ENCODE peak calls at places on chromosomes 12 and 14, in four cellular contexts. M is suprapubic skin, B is adrenal gland, K is astrocyte of the spinal cord. D is an unnamed sample.

GRCh38 chr14:68261092-68261842 is 441.7 kb downstream of the RAD51B start:
- DNase-seq in M (no peak), B (no peak), K (no peak), D (no peak)

GRCh38 chr12:104201238-104202001 is 14.2 kb upstream of the TXNRD1 start:
- DNase-seq in M (no peak), B (peak), K (peak), D (no peak)

GRCh38 chr12:104672501-104673265 is 215.9 kb downstream of the CHST11 start:
- DNase-seq in K (peak), B (peak), M (no peak), D (no peak)

GRCh38 chr14:35051796-35052195 is 5.7 kb downstream of the FAM177A1 start:
- DNase-seq in M (no peak), K (peak), B (no peak), D (no peak)

GRCh38 chr14:50608302-50608851 is 48.4 kb downstream of the ATL1 start:
- DNase-seq in B (no peak), M (no peak), K (no peak), D (no peak)

GRCh38 chr12:51377099-51377984 is 13.9 kb downstream of the GALNT6 start:
- DNase-seq in B (no peak), K (no peak), M (no peak), D (no peak)

GRCh38 chr12:6810758-6811157 is 10.9 kb upstream of the GPR162 start:
- DNase-seq in M (no peak), K (no peak), B (no peak), D (no peak)

GRCh38 chr12:7374423-7375144 is 69.4 kb downstream of the CD163L1 start:
- DNase-seq in M (no peak), B (peak), K (peak), D (no peak)

GRCh38 chr12:84913151-84913550 is 552 bp upstream of the SLC6A15 start:
- DNase-seq in K (peak), M (no peak), B (no peak), D (no peak)

GRCh38 chr12:42483534-42483857 is 106.0 kb downstream of the PRICKLE1 start:
- DNase-seq in B (no peak), K (no peak), M (no peak), D (no peak)

GRCh38 chr12:71846322-71846940 is 6.9 kb downstream of the TBC1D15 start:
- DNase-seq in K (peak), M (no peak), B (no peak), D (no peak)

GRCh38 chr12:46389130-46389616 is 16.6 kb upstream of the SLC38A2 start:
- DNase-seq in K (peak), M (no peak), B (peak), D (peak)

GRCh38 chr12:7907009-7907408 is 29.0 kb downstream of the SLC2A3 start:
- DNase-seq in M (no peak), B (peak), K (peak), D (no peak)

GRCh38 chr14:104111301-104112112 is 26.0 kb downstream of the ASPG start:
- DNase-seq in M (peak), K (no peak), B (peak), D (no peak)

GRCh38 chr14:71244341-71244740 is 337.1 kb downstream of the PCNX1 start:
- DNase-seq in K (no peak), B (no peak), M (no peak), D (no peak)

GRCh38 chr12:51678086-51678724 is 87.2 kb downstream of the SCN8A start:
- DNase-seq in K (peak), M (no peak), B (peak), D (no peak)

GRCh38 chr14:76829016-76829365 is 2.8 kb downstream of the LRRC74A start:
- DNase-seq in K (no peak), B (peak), M (no peak), D (no peak)

GRCh38 chr12:80118565-80119337 is 19.4 kb downstream of the OTOGL start:
- DNase-seq in B (peak), M (no peak), K (no peak), D (no peak)

GRCh38 chr12:3113671-3114070 is 36.5 kb downstream of the TSPAN9 start:
- DNase-seq in B (no peak), M (no peak), K (no peak), D (no peak)

GRCh38 chr12:126874427-126875026 is 1392.4 kb upstream of the TMEM132C start:
- DNase-seq in K (peak), M (no peak), B (peak), D (no peak)

GRCh38 chr12:10163084-10163483 is 8.8 kb downstream of the OLR1 start:
- DNase-seq in K (no peak), M (no peak), B (no peak), D (no peak)

GRCh38 chr12:120116792-120117651 is 469 bp upstream of the RAB35 start:
- DNase-seq in K (peak), B (peak), M (peak), D (peak)

GRCh38 chr12:20181416-20181815 is 186.9 kb upstream of the PDE3A start:
- DNase-seq in K (no peak), M (no peak), B (no peak), D (no peak)

GRCh38 chr14:32329690-32330290 is 692 bp downstream of the AKAP6 start:
- DNase-seq in B (no peak), K (no peak), M (no peak), D (no peak)

GRCh38 chr12:48988030-48988649 is 10.0 kb downstream of the WNT1 start:
- DNase-seq in M (no peak), B (peak), K (no peak), D (no peak)

GRCh38 chr12:67674417-67674816 is 25.9 kb downstream of the DYRK2 start:
- DNase-seq in B (no peak), M (no peak), K (no peak), D (no peak)

GRCh38 chr12:109432842-109433304 is 44.2 kb downstream of the KCTD10 start:
- DNase-seq in M (peak), B (peak), K (peak), D (peak)

GRCh38 chr14:22838631-22839041 is 2.3 kb downstream of the MMP14 start:
- DNase-seq in B (peak), K (peak), M (peak), D (no peak)

GRCh38 chr14:60973070-60973469 is 7.8 kb downstream of the TRMT5 start:
- DNase-seq in B (no peak), K (no peak), M (no peak), D (no peak)

GRCh38 chr12:79935624-79936040 is 735 bp upstream of the PPP1R12A start:
- DNase-seq in K (peak), B (no peak), M (no peak), D (no peak)

GRCh38 chr12:116799955-116800354 is 61.8 kb downstream of the RNFT2 start:
- DNase-seq in K (no peak), M (no peak), B (no peak), D (no peak)

GRCh38 chr14:102866982-102867761 is 55.3 kb upstream of the AMN start:
- DNase-seq in M (no peak), K (no peak), B (no peak), D (no peak)
- TF ChIP-seq CTCF in M (no peak), K (no peak), B (no peak), D (no peak)

DNA sequence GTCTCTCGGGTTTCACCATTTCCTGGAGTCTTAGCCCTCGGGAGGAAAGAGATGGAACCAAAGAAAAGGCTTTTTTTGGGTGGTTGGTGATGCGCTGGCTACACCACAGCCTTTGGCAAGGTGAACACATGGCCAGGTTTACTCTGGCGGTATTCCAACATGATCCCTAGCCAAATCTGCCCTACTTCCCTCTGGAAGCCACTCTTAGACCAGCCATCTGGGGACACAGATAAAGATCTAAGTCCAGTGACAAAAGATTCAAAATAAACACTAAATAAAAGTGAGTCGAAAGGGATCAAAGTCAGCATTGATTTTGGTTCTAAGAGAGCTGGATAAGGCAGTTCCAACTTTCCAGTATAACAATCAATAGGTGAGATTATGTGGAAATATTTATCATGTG is 694.5 kb downstream of the VRK1 start:
- DNase-seq in B (no peak), K (no peak), M (no peak), D (no peak)
- TF ChIP-seq CTCF in B (no peak), K (no peak), M (no peak), D (no peak)

DNA sequence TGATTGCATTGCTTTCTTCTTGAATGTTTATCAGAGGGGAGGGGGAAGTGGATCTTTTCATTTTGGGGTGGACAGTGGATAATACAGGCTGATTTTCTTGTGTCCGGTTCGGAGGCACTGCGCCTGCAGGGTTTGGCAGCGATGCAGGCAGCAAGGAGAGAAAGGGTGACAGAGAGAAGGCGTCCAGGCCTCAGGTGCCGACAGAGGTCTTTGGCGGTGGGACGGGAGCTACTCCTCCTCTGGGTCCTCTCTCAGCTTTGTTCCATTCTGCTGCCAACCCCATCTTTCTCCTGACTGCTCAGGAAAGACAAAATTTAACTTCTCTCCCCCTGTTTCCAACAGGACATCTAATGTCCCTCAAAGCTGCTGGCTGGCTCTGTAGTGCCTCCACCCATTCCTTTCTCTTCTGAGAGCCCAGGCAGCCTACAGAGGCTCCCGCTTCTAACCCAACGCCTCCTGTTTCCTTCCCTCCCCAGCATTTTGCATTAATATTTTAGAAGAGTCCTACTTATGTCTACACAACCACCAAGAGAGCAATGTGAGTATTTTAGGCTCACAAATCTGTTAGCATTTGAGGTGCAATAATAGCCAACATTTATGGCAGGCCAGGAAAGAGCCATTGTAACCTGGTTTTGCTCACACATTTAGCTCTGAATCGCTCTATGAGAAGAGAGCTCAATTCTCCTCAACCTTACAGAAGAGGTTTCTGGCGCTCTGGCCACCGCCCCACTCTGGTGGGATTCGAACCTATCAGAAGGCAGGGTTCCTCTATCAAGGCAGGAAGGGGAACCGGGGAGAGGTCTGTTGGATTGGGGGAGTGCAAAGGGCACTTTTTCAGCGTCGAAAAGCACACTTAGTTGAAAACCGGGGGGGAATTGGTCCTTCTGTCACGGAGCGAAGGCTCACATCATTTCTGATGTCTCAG is 7.1 kb upstream of the TBX5 start:
- DNase-seq in K (no peak), M (no peak), B (no peak), D (no peak)
- TF ChIP-seq CTCF in K (no peak), M (no peak), B (no peak), D (no peak)

DNA sequence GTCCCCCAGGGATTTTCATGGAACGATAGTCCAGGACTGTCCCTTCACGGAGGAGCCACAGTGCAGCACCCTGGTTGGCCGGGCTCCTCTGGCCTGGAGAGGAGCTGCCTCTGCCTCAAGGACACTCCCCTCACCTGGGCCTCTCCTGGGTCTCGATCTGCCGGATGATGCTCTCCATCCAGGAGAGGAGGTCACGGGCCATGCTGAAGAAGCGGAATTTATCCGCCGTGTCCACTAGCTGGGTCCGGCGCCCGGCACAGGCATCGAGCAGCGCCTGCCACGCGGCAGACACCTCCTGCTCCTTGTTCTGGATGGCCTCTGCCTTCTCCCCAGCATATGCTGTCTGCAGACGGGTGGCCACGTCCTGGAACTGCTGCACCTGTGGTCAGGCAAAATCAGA is 66.5 kb downstream of the PLEKHG3 start:
- DNase-seq in M (no peak), B (no peak), K (no peak), D (no peak)
- TF ChIP-seq CTCF in M (no peak), B (no peak), K (no peak), D (no peak)

GRCh38 chr14:38404616-38405015 is 148.7 kb upstream of the CLEC14A start:
- DNase-seq in B (no peak), K (peak), M (no peak), D (no peak)
- TF ChIP-seq CTCF in B (no peak), K (no peak), M (no peak), D (no peak)

GRCh38 chr14:100902792-100903191 is 730 bp downstream of the RTL1 start:
- DNase-seq in B (no peak), M (no peak), K (no peak), D (no peak)
- TF ChIP-seq CTCF in B (no peak), M (no peak), K (no peak), D (no peak)

GRCh38 chr12:101490286-101490920 is 15.3 kb downstream of the SPIC start:
- DNase-seq in K (no peak), B (no peak), M (no peak), D (peak)
- TF ChIP-seq CTCF in K (no peak), B (peak), M (peak), D (peak)

GRCh38 chr12:29563636-29564035 is 66.2 kb upstream of the OVCH1 start:
- DNase-seq in K (no peak), M (no peak), B (no peak), D (no peak)

GRCh38 chr12:29565727-29566126 is 68.2 kb upstream of the OVCH1 start:
- DNase-seq in K (no peak), B (no peak), M (no peak), D (no peak)

GRCh38 chr12:29564925-29565324 is 67.4 kb upstream of the OVCH1 start:
- DNase-seq in K (no peak), B (no peak), M (no peak), D (no peak)

GRCh38 chr12:29569392-29569791 is 71.9 kb upstream of the OVCH1 start:
- DNase-seq in K (no peak), M (no peak), B (no peak), D (no peak)

GRCh38 chr12:29566441-29566840 is 69.0 kb upstream of the OVCH1 start:
- DNase-seq in M (no peak), B (no peak), K (peak), D (no peak)
- TF ChIP-seq CTCF in M (no peak), B (no peak), K (no peak), D (no peak)

GRCh38 chr12:89949457-89950195 is 241.0 kb upstream of the ATP2B1 start:
- DNase-seq in B (no peak), K (peak), M (no peak), D (peak)
- TF ChIP-seq CTCF in B (no peak), K (peak), M (no peak), D (peak)

GRCh38 chr14:54488318-54488645 is 498 bp downstream of the GMFB start:
- DNase-seq in M (no peak), K (no peak), B (no peak), D (no peak)
- TF ChIP-seq CTCF in M (no peak), K (peak), B (no peak), D (no peak)